ENCODE peak calls at places on chromosomes 16 and 17, in four cellular contexts. One of them, this sample, is unnamed. For H3K27me3, the result is how much of the 10 kb centered on the place peaks cover.

GRCh38 chr17:42362245-42362961 is 25.8 kb downstream of the STAT3 start:
- DNase-seq in esophagus muscularis mucosa: no peak
- DNase-seq in transverse colon: no peak
- DNase-seq in H1: no peak
- DNase-seq in this sample: no peak

GRCh38 chr17:13698832-13699231 is 97.1 kb upstream of the HS3ST3A1 start:
- DNase-seq in H1: no peak
- DNase-seq in transverse colon: no peak
- DNase-seq in esophagus muscularis mucosa: no peak
- DNase-seq in this sample: no peak

GRCh38 chr17:35765086-35765710 is 4.5 kb downstream of the C17orf50 start:
- DNase-seq in H1: no peak
- DNase-seq in transverse colon: no peak
- DNase-seq in esophagus muscularis mucosa: no peak
- DNase-seq in this sample: no peak

GRCh38 chr17:72719582-72720493 is 372.6 kb downstream of the SLC39A11 start:
- DNase-seq in H1: no peak
- DNase-seq in esophagus muscularis mucosa: no peak
- DNase-seq in transverse colon: peak
- DNase-seq in this sample: no peak

GRCh38 chr17:59365383-59365981 is 34.0 kb downstream of the YPEL2 start:
- DNase-seq in H1: no peak
- DNase-seq in transverse colon: no peak
- DNase-seq in esophagus muscularis mucosa: no peak
- DNase-seq in this sample: no peak

GRCh38 chr17:37494401-37494831 is 4.7 kb downstream of the DUSP14 start:
- DNase-seq in H1: no peak
- DNase-seq in transverse colon: no peak
- DNase-seq in esophagus muscularis mucosa: no peak
- DNase-seq in this sample: no peak

GRCh38 chr17:45740553-45741330 is 43.4 kb upstream of the CRHR1 start:
- DNase-seq in H1: peak
- DNase-seq in transverse colon: no peak
- DNase-seq in esophagus muscularis mucosa: no peak
- DNase-seq in this sample: no peak

GRCh38 chr16:14300631-14301149 is 229.6 kb downstream of the MRTFB start:
- DNase-seq in transverse colon: peak
- DNase-seq in esophagus muscularis mucosa: no peak
- DNase-seq in H1: no peak
- DNase-seq in this sample: no peak

GRCh38 chr17:18356624-18357023 is 6.7 kb downstream of the SHMT1 start:
- DNase-seq in esophagus muscularis mucosa: no peak
- DNase-seq in transverse colon: peak
- DNase-seq in H1: no peak
- DNase-seq in this sample: no peak

GRCh38 chr16:28549301-28549899 is 4.3 kb upstream of the SGF29 start:
- DNase-seq in esophagus muscularis mucosa: no peak
- DNase-seq in transverse colon: no peak
- DNase-seq in H1: no peak
- DNase-seq in this sample: no peak

GRCh38 chr17:66727634-66728570 is 107.0 kb upstream of the CACNG5 start:
- DNase-seq in transverse colon: peak
- DNase-seq in H1: peak
- DNase-seq in esophagus muscularis mucosa: no peak
- DNase-seq in this sample: no peak

GRCh38 chr17:71709271-71709670 is 411.5 kb upstream of the SOX9 start:
- DNase-seq in H1: no peak
- DNase-seq in esophagus muscularis mucosa: no peak
- DNase-seq in transverse colon: no peak
- DNase-seq in this sample: no peak

GRCh38 chr16:80527297-80527696 is 13.5 kb upstream of the DYNLRB2 start:
- DNase-seq in transverse colon: peak
- DNase-seq in esophagus muscularis mucosa: no peak
- DNase-seq in H1: no peak
- DNase-seq in this sample: no peak

GRCh38 chr16:23317266-23317661 is 15.2 kb downstream of the SCNN1B start:
- DNase-seq in H1: no peak
- DNase-seq in transverse colon: peak
- DNase-seq in esophagus muscularis mucosa: no peak
- DNase-seq in this sample: no peak

GRCh38 chr17:21705021-21705601 is 12.8 kb downstream of the KCNJ18 start:
- DNase-seq in transverse colon: no peak
- DNase-seq in H1: no peak
- DNase-seq in esophagus muscularis mucosa: no peak
- DNase-seq in this sample: peak

GRCh38 chr17:68383443-68384321 is 73.6 kb downstream of the WIPI1 start:
- DNase-seq in transverse colon: no peak
- DNase-seq in H1: no peak
- DNase-seq in esophagus muscularis mucosa: no peak
- DNase-seq in this sample: no peak

GRCh38 chr17:32783602-32784001 is 93.3 kb downstream of the MYO1D start:
- DNase-seq in transverse colon: no peak
- DNase-seq in H1: no peak
- DNase-seq in esophagus muscularis mucosa: no peak
- DNase-seq in this sample: no peak

GRCh38 chr17:9125722-9126121 is 104.4 kb downstream of the NTN1 start:
- DNase-seq in H1: no peak
- DNase-seq in esophagus muscularis mucosa: no peak
- DNase-seq in transverse colon: no peak
- DNase-seq in this sample: no peak

GRCh38 chr17:17080181-17080631 is 37.9 kb downstream of the MPRIP start:
- DNase-seq in H1: no peak
- DNase-seq in esophagus muscularis mucosa: no peak
- DNase-seq in transverse colon: no peak
- DNase-seq in this sample: no peak

GRCh38 chr16:67398546-67399217 is 5.4 kb upstream of the TPPP3 start:
- DNase-seq in H1: no peak
- DNase-seq in transverse colon: no peak
- DNase-seq in esophagus muscularis mucosa: no peak
- DNase-seq in this sample: no peak

GRCh38 chr16:58121132-58121531 is 8.0 kb downstream of the CFAP20 start:
- DNase-seq in H1: no peak
- DNase-seq in transverse colon: peak
- DNase-seq in esophagus muscularis mucosa: no peak
- DNase-seq in this sample: no peak

GRCh38 chr17:56593073-56593740 is at the start of gene NOG:
- DNase-seq in H1: no peak
- DNase-seq in esophagus muscularis mucosa: no peak
- DNase-seq in transverse colon: no peak
- DNase-seq in this sample: no peak

GRCh38 chr17:17922198-17922901 is 49.9 kb downstream of the TOM1L2 start:
- DNase-seq in esophagus muscularis mucosa: no peak
- DNase-seq in H1: no peak
- DNase-seq in transverse colon: no peak
- DNase-seq in this sample: no peak

DNA sequence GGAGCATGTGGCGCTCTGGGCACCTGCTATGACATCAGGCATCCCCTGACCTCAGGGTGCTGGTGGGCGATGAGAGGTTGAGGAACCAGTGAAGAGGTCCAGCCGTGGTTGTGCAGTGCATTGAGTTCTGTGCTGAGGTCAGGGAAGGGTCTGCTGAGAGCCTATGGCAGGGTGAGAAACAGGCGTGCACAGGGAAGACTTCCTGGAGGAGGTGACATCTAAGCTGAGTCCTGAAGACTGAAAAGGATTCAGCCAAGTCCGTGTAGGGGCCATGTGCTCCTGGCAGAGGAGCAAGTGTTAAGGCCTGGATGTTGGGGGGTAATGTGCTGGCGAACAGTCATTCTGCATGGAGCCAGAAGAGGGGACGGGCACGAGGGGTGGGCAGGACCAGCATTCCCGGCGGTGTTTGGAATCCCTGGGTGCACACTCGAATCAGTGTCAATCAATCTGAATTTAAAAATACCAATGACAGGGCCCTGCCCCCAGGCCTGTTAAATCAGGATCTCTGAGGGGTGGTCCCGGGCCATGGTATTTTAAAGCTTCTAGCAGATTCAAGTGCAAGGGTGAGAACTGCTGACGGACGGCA is 65.8 kb upstream of the CIBAR2 start:
- DNase-seq in transverse colon: no peak
- DNase-seq in esophagus muscularis mucosa: no peak
- DNase-seq in H1: no peak
- DNase-seq in this sample: no peak
- H3K27me3 ChIP-seq in transverse colon: under half
- H3K27me3 ChIP-seq in esophagus muscularis mucosa: under half
- H3K27me3 ChIP-seq in H1: under half
- H3K27me3 ChIP-seq in this sample: under half

GRCh38 chr17:11668633-11669032 is 70.4 kb downstream of the DNAH9 start:
- DNase-seq in transverse colon: no peak
- DNase-seq in esophagus muscularis mucosa: peak
- DNase-seq in H1: peak
- DNase-seq in this sample: no peak

DNA sequence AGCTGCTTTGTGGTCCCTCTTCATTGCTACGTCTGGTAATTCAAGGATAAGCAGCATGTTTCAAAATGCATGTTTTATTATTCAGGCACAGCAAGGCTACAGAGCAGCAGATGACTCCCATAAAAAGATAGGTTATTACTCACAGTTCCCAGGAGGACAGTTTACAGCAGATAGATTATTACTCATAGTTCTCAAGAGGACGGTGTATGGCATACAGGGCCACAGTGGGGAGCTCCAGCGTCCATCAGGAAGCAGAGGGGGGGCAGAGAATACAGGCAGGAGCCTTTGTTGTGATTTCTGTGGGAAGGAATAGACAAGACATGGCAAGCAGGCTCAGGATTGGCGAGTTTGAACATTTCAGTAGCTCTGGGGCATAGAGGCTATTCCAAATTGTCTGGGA is 72.9 kb downstream of the DNAH9 start:
- DNase-seq in transverse colon: no peak
- DNase-seq in esophagus muscularis mucosa: peak
- DNase-seq in H1: no peak
- DNase-seq in this sample: no peak
- TF ChIP-seq POLR2AphosphoS5 in transverse colon: no peak
- TF ChIP-seq POLR2AphosphoS5 in esophagus muscularis mucosa: no peak
- TF ChIP-seq POLR2AphosphoS5 in H1: no peak
- TF ChIP-seq POLR2AphosphoS5 in this sample: no peak

DNA sequence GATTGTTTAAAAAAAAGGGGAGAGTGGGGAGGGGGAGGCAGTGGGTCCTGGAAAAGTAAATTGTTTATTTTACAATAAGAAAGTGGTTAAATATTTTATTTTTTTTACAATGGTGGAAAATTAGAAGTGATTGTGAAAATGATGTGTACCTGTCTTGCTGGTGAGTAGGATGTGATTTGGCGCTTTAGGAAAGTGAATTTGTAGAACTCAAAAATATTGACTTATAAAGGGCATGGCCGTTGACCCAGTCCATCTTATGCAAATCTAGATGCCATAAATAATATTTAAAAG is 10.2 kb upstream of the CES1 start:
- DNase-seq in transverse colon: no peak
- DNase-seq in H1: no peak
- DNase-seq in esophagus muscularis mucosa: no peak
- DNase-seq in this sample: no peak
- TF ChIP-seq CTCF in transverse colon: no peak
- TF ChIP-seq CTCF in H1: no peak
- TF ChIP-seq CTCF in esophagus muscularis mucosa: no peak
- TF ChIP-seq CTCF in this sample: no peak

GRCh38 chr17:79695293-79696158 is 35.2 kb upstream of the ENPP7 start:
- DNase-seq in transverse colon: no peak
- DNase-seq in esophagus muscularis mucosa: no peak
- DNase-seq in H1: no peak
- DNase-seq in this sample: no peak

GRCh38 chr17:79699386-79700036 is 31.2 kb upstream of the ENPP7 start:
- DNase-seq in transverse colon: no peak
- DNase-seq in H1: no peak
- DNase-seq in esophagus muscularis mucosa: no peak
- DNase-seq in this sample: no peak

GRCh38 chr17:79698086-79698690 is 32.6 kb upstream of the ENPP7 start:
- DNase-seq in transverse colon: no peak
- DNase-seq in esophagus muscularis mucosa: no peak
- DNase-seq in H1: no peak
- DNase-seq in this sample: no peak

GRCh38 chr17:79693419-79693818 is 37.3 kb upstream of the ENPP7 start:
- DNase-seq in transverse colon: no peak
- DNase-seq in esophagus muscularis mucosa: no peak
- DNase-seq in H1: no peak
- DNase-seq in this sample: no peak

DNA sequence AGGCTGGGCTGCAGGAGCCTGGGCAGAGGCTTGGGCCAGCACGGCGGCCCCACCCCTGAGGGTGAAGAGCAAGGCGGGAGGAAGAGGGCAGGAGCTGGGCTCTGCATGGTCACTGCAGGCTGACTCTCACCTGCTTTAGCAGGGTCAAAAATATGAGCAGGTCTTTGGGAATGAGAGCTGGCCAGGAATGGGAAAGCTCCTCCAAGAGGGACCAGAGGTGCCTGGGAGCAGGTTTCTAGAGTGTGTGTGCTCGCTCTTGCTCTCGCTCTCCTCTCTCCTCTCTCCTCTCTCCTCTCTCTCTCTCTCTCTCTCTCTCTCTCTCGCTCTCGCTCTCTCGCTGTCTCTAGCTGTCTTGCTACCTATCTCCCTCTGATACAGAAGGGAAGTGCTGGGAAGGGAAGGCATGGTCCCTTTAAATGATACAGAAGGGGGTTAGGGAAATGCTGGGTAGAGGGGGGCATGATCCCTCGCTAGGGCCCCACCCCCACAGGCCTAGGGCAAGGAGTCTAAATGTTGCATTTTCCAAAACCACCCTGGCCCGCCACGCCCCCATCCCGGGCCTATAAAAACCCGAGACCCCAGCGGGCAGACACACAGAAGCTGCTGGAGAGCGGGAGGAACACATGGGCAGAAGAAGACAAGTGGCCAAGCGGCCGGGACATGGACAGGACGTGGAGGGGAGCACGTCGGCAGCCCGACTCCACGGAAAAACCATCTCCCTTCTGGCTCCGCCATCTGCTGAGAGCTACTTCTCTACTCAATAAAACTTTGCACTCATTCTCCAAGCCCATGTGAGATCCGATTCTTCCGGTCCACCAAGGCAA is 34.4 kb upstream of the ENPP7 start:
- DNase-seq in transverse colon: no peak
- DNase-seq in esophagus muscularis mucosa: no peak
- DNase-seq in H1: no peak
- DNase-seq in this sample: no peak
- H3K27me3 ChIP-seq in transverse colon: under half
- H3K27me3 ChIP-seq in esophagus muscularis mucosa: under half
- H3K27me3 ChIP-seq in H1: under half
- H3K27me3 ChIP-seq in this sample: under half

DNA sequence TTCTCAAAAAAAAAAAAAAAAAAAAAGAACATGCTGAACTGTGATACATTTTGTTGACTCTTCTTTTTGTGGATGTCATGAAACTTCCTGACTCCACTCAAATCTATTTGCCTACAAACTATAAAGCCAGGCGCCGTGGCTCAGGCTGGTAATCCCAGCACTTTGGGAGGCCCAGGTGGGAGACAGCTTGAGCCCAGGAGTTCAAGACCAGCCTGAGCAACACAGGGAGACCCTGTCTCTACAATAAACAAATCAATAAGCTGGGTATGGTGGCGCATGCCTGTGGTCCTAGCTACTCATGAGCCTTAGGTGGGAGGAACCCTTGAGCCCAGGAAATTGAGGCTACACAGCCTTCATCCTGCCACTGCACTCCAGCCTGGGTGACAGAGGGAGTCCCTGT is 1.5 kb upstream of the NT5C start:
- DNase-seq in esophagus muscularis mucosa: no peak
- DNase-seq in H1: no peak
- DNase-seq in transverse colon: no peak
- DNase-seq in this sample: no peak
- TF ChIP-seq POLR2AphosphoS5 in esophagus muscularis mucosa: no peak
- TF ChIP-seq POLR2AphosphoS5 in H1: no peak
- TF ChIP-seq POLR2AphosphoS5 in transverse colon: no peak
- TF ChIP-seq POLR2AphosphoS5 in this sample: no peak